ENCODE peak calls at places on chromosomes 16 and 17, in eight cellular contexts. K is ascending aorta, T is uterus, D is cardiac muscle cell, Y is A549, E is aorta, Z is left ventricle myocardium inferior, F is tibial nerve. O is an unnamed sample. For H3K4me1, the result is how much of the 10 kb centered on the place peaks cover.

GRCh38 chr17:13393841-13394710 is 207.7 kb downstream of the HS3ST3A1 start:
- DNase-seq in K (no peak), T (no peak), D (peak), Y (no peak), E (no peak), Z (no peak), F (no peak), O (peak)

GRCh38 chr16:30010817-30011504 is at the start of gene DOC2A:
- DNase-seq in K (no peak), T (no peak), D (peak), Y (no peak), E (no peak), Z (no peak), F (no peak), O (no peak)

GRCh38 chr17:44981221-44981968 is 13.3 kb upstream of the C1QL1 start:
- DNase-seq in K (no peak), T (no peak), D (no peak), Y (peak), E (no peak), Z (no peak), F (no peak), O (peak)

GRCh38 chr17:82324566-82325285 is 7.3 kb upstream of the CD7 start:
- DNase-seq in K (no peak), T (no peak), D (no peak), Y (no peak), E (no peak), Z (no peak), F (no peak), O (no peak)

GRCh38 chr17:20116683-20117309 is 107.6 kb downstream of the SPECC1 start:
- DNase-seq in K (no peak), T (peak), D (peak), Y (peak), E (no peak), Z (no peak), F (no peak), O (peak)

GRCh38 chr17:69084911-69085310 is 24.2 kb upstream of the ABCA9 start:
- DNase-seq in K (no peak), T (no peak), D (peak), Y (peak), E (no peak), Z (no peak), F (no peak), O (peak)

GRCh38 chr17:80743181-80743771 is 198.6 kb downstream of the RPTOR start:
- DNase-seq in K (no peak), T (no peak), D (no peak), Y (no peak), E (no peak), Z (no peak), F (no peak), O (no peak)

GRCh38 chr17:16573466-16573865 is 4.5 kb upstream of the ZNF287 start:
- DNase-seq in K (no peak), T (no peak), D (no peak), Y (no peak), E (no peak), Z (no peak), F (no peak), O (no peak)

GRCh38 chr16:66551362-66551761 is 1.0 kb upstream of the CKLF start:
- DNase-seq in K (peak), T (no peak), D (peak), Y (peak), E (no peak), Z (no peak), F (no peak), O (peak)

GRCh38 chr16:87186876-87187533 is 130.2 kb downstream of the C16orf95 start:
- DNase-seq in K (no peak), T (no peak), D (no peak), Y (no peak), E (no peak), Z (no peak), F (no peak), O (no peak)

GRCh38 chr17:43784628-43785101 is 4.4 kb downstream of the CFAP97D1 start:
- DNase-seq in K (no peak), T (no peak), D (no peak), Y (no peak), E (no peak), Z (no peak), F (no peak), O (peak)

GRCh38 chr16:47861999-47862398 is 293.8 kb downstream of the ABCC12 start:
- DNase-seq in K (no peak), T (no peak), D (no peak), Y (no peak), E (no peak), Z (no peak), F (no peak), O (no peak)

GRCh38 chr17:76146053-76146875 is 5.2 kb upstream of the FOXJ1 start:
- DNase-seq in K (no peak), T (no peak), D (no peak), Y (no peak), E (no peak), Z (no peak), F (peak), O (peak)

GRCh38 chr16:64534180-64534780 is 587.6 kb downstream of the CDH11 start:
- DNase-seq in K (no peak), T (no peak), D (no peak), Y (no peak), E (no peak), Z (no peak), F (no peak), O (no peak)

GRCh38 chr17:20045476-20045875 is 36.3 kb downstream of the SPECC1 start:
- DNase-seq in K (no peak), T (no peak), D (no peak), Y (no peak), E (no peak), Z (no peak), F (no peak), O (no peak)

GRCh38 chr16:16038950-16039349 is 89.5 kb downstream of the ABCC1 start:
- DNase-seq in K (no peak), T (no peak), D (no peak), Y (no peak), E (no peak), Z (no peak), F (no peak), O (no peak)

GRCh38 chr16:56611281-56611833 is 3.0 kb downstream of the MT2A start:
- DNase-seq in K (peak), T (peak), D (no peak), Y (no peak), E (peak), Z (peak), F (no peak), O (no peak)

GRCh38 chr16:56609463-56609921 is 1.1 kb downstream of the MT2A start:
- DNase-seq in K (peak), T (no peak), D (no peak), Y (peak), E (peak), Z (no peak), F (peak), O (peak)

GRCh38 chr16:56608876-56609462 is 585 bp downstream of the MT2A start:
- DNase-seq in K (no peak), T (no peak), D (no peak), Y (no peak), E (no peak), Z (no peak), F (no peak), O (no peak)

GRCh38 chr16:56610017-56610608 is 1.7 kb downstream of the MT2A start:
- DNase-seq in K (peak), T (peak), D (no peak), Y (peak), E (peak), Z (no peak), F (no peak), O (peak)

DNA sequence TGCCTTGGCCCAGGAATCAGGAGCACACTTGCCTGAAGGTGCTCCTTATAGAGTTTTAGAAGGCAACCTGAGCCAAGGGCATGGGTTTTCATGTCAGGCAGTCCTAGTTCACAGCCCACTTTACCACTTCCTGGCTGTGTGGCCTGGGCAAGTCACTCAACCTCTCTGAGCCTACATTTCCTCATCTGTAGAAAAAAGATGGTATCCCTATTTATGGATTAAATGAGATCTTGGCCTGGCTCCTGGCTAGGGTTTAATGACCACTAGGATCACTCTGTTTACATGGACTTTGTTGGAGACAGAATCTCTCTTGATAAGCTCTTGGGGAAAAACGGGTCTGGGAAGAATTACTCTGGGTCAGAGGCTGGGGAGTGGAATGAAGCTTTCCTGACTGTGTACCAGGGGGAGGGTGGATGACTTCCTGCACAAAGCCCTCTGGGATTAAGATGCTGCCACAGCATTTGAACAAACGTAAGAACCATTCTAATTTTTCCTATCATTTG is 2.3 kb downstream of the MT2A start:
- DNase-seq in K (no peak), T (no peak), D (no peak), Y (no peak), E (no peak), Z (no peak), F (no peak), O (no peak)
- H3K4me1 ChIP-seq in K (under half), T (under half), D (under half), Y (half or more), E (under half), Z (half or more), F (half or more), O (half or more)

GRCh38 chr17:77476006-77476405 is 335.2 kb downstream of the SEC14L1 start:
- DNase-seq in K (no peak), T (no peak), D (no peak), Y (no peak), E (no peak), Z (no peak), F (no peak), O (peak)
- H3K4me1 ChIP-seq in K (half or more), T (half or more), D (half or more), Y (half or more), E (under half), Z (half or more), F (half or more), O (under half)

GRCh38 chr16:3458278-3458851 is 14.9 kb downstream of the NAA60 start:
- DNase-seq in K (peak), T (no peak), D (peak), Y (no peak), E (peak), Z (no peak), F (no peak), O (peak)
- H3K4me1 ChIP-seq in K (under half), T (under half), D (under half), Y (under half), E (under half), Z (half or more), F (half or more), O (under half)

DNA sequence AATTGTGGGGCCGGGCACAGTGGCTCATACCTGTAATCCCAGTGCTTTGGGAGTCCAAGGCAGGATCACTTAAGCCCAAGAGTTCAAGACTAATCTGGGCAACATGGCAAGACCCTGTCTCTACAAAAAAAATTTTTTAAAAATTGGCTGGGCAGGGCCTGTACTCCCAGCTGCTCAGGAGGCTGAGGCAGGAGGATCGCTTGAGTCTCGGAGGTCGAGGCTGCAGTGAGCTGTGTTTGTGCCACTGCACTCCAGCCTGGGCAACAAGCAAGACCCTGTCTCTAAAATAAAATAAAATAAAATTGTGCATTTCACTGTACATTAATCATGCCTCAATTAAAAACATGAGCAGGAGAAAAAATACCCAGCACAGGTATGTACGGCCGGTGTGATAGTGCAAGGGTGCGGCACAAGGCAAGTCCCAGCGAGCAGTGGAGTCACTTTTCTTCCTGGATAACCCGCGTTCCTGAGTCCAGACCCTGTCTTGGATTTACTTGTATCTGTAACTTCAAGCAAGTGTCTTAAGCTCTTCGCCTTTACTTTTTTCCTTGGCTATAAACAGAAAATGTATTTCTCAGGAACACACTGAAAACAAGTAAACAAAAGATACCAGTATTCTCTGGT is 11.4 kb downstream of the ZDHHC7 start:
- DNase-seq in K (no peak), T (no peak), D (no peak), Y (no peak), E (no peak), Z (no peak), F (no peak), O (no peak)
- H3K4me1 ChIP-seq in K (half or more), T (under half), D (under half), Y (half or more), E (under half), Z (half or more), F (half or more), O (half or more)

GRCh38 chr16:85990861-85991301 is 91.9 kb downstream of the IRF8 start:
- DNase-seq in K (no peak), T (no peak), D (no peak), Y (no peak), E (no peak), Z (no peak), F (no peak), O (no peak)

GRCh38 chr16:85992779-85993178 is 93.8 kb downstream of the IRF8 start:
- DNase-seq in K (no peak), T (no peak), D (no peak), Y (no peak), E (no peak), Z (no peak), F (no peak), O (no peak)

GRCh38 chr16:85991856-85992255 is 92.9 kb downstream of the IRF8 start:
- DNase-seq in K (no peak), T (no peak), D (no peak), Y (no peak), E (no peak), Z (no peak), F (no peak), O (no peak)

GRCh38 chr16:85989863-85990643 is 91.1 kb downstream of the IRF8 start:
- DNase-seq in K (no peak), T (no peak), D (no peak), Y (no peak), E (no peak), Z (no peak), F (no peak), O (no peak)

GRCh38 chr16:85991425-85991824 is 92.5 kb downstream of the IRF8 start:
- DNase-seq in K (no peak), T (no peak), D (no peak), Y (no peak), E (no peak), Z (no peak), F (no peak), O (no peak)
- H3K4me1 ChIP-seq in K (under half), T (under half), D (under half), Y (under half), E (under half), Z (under half), F (under half), O (under half)

GRCh38 chr16:54176376-54176901 is 110.1 kb downstream of the IRX3 start:
- DNase-seq in K (no peak), T (no peak), D (peak), Y (no peak), E (no peak), Z (no peak), F (no peak), O (no peak)
- H3K4me1 ChIP-seq in K (under half), T (under half), D (half or more), Y (under half), E (under half), Z (under half), F (under half), O (under half)

DNA sequence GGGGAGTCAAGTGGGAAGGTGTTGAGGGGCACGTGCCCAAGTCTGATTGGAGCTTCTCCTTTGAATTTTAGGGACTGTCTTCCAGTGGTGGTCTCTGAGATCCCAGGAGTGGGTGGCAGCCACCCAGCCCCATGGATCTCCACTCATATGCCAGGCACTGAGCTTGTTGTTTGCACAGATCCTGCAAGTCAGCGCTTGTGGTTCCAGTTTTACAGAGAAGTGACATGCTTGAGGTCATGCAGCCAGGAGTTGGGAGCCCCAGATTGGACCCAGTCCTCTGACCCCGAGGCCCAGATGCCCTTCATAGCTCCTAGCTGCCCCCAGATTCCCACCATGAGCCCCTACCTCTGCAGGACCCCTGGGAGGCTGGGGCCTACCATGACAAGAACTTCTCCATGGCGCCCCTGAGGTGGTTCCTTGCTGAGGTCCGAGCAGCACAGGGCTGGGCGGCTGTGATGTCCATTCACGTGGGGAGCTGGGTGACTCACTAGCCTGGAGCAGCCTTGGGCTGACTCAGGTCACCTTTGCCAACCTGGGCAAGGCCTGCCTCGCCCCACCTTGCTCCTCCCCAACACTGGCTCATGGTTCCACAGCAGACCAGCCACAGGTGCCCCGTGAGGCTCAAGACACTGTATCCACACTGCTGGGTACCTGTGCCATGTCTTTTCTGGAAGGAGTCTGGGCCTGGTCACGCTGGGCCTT is 47.4 kb downstream of the RAI1 start:
- DNase-seq in K (no peak), T (no peak), D (no peak), Y (no peak), E (peak), Z (no peak), F (no peak), O (peak)
- H3K4me1 ChIP-seq in K (under half), T (under half), D (under half), Y (half or more), E (under half), Z (half or more), F (half or more), O (under half)

DNA sequence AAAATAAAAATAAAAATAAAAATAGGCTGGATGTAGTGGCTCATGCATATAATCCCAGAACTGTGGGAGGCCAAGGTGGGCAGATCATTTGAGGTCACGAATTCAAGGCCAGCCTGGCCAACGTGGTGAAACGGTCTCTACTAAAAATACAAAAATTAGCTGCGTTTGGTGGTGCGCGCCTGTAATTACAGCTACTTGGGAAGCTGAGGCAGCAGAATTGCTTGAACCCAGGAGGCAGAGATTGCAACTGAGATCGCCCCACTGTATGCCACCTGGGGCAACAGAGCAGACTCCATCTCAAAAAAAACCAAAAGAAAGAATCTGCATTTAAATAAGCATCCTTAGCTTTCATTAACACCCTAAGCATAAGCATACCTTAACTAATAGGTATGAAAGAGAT is 33.8 kb downstream of the YWHAE start:
- DNase-seq in K (no peak), T (no peak), D (no peak), Y (no peak), E (no peak), Z (no peak), F (no peak), O (no peak)
- H3K4me1 ChIP-seq in K (half or more), T (under half), D (under half), Y (half or more), E (under half), Z (half or more), F (half or more), O (under half)

O was measured in PC-3.